ENCODE peak calls at places on chromosomes 4 and X, in ten cellular contexts. P, X, W, R, H, F, G, U, B and M are unnamed samples.

GRCh38 chr4:180060159-180060889 is 2182.9 kb upstream of the TENM3 start:
- DNase-seq in P (no peak), X (no peak), W (peak; percentile 23), R (peak; percentile 39), H (no peak), F (no peak), G (no peak), U (no peak), B (no peak), M (no peak)

GRCh38 chrX:41389311-41389888 is 55.4 kb downstream of the DDX3X start:
- DNase-seq in P (no peak), X (no peak), W (no peak), R (no peak), H (peak; percentile 58), F (no peak), G (no peak), U (peak; percentile 61), B (no peak), M (no peak)

GRCh38 chr4:3294401-3295241 is 1.8 kb downstream of the RGS12 start:
- DNase-seq in P (no peak), X (no peak), W (no peak), R (peak; percentile 3), H (no peak), F (no peak), G (no peak), U (peak; percentile 71), B (no peak), M (no peak)

GRCh38 chr4:77599378-77599777 is 6.2 kb upstream of the CXCL13 start:
- DNase-seq in P (peak; percentile 42), X (no peak), W (no peak), R (peak; percentile 40), H (peak; percentile 51), F (no peak), G (no peak), U (no peak), B (peak; percentile 42), M (peak; percentile 13)

GRCh38 chr4:160299608-160300007 is 1196.7 kb downstream of the RAPGEF2 start:
- DNase-seq in P (no peak), X (no peak), W (no peak), R (no peak), H (no peak), F (no peak), G (no peak), U (no peak), B (no peak), M (no peak)

GRCh38 chr4:27046851-27047250 is 186.2 kb downstream of the STIM2 start:
- DNase-seq in P (no peak), X (no peak), W (no peak), R (no peak), H (no peak), F (no peak), G (no peak), U (no peak), B (no peak), M (no peak)

GRCh38 chrX:47297874-47298273 is 65.1 kb downstream of the USP11 start:
- DNase-seq in P (no peak), X (no peak), W (no peak), R (no peak), H (peak; percentile 81), F (no peak), G (no peak), U (no peak), B (no peak), M (no peak)

GRCh38 chrX:23434356-23434884 is 99.8 kb downstream of the PTCHD1 start:
- DNase-seq in P (no peak), X (no peak), W (no peak), R (peak; percentile 64), H (peak; percentile 32), F (no peak), G (peak; percentile 7), U (peak; percentile 91), B (peak; percentile 2), M (peak; percentile 94)

GRCh38 chr4:189285377-189285776 is 655.3 kb upstream of the FRG1 start:
- DNase-seq in P (no peak), X (no peak), W (no peak), R (no peak), H (no peak), F (no peak), G (no peak), U (no peak), B (no peak), M (no peak)

GRCh38 chrX:20011608-20012007 is 20.7 kb upstream of the BCLAF3 start:
- DNase-seq in P (no peak), X (no peak), W (no peak), R (no peak), H (no peak), F (no peak), G (no peak), U (no peak), B (no peak), M (no peak)

GRCh38 chrX:108271397-108271787 is 166.8 kb downstream of the COL4A6 start:
- DNase-seq in P (no peak), X (no peak), W (no peak), R (peak; percentile 61), H (no peak), F (no peak), G (no peak), U (no peak), B (no peak), M (peak; percentile 3)

GRCh38 chrX:37846934-37847732 is at the start of gene DYNLT3:
- DNase-seq in P (peak; percentile 76), X (peak; percentile 74), W (peak; percentile 75), R (peak; percentile 86), H (peak; percentile 86), F (peak; percentile 76), G (no peak), U (peak; percentile 93), B (peak; percentile 70), M (peak; percentile 78)

GRCh38 chrX:47093248-47093647 is 15.0 kb downstream of the RGN start:
- DNase-seq in P (peak; percentile 13), X (no peak), W (no peak), R (no peak), H (no peak), F (no peak), G (no peak), U (no peak), B (peak; percentile 8), M (no peak)

GRCh38 chrX:119477812-119478232 is 9.6 kb downstream of the SLC25A5 start:
- DNase-seq in P (no peak), X (no peak), W (no peak), R (peak; percentile 68), H (peak; percentile 58), F (no peak), G (no peak), U (no peak), B (peak; percentile 76), M (peak; percentile 13)

GRCh38 chr4:1337376-1337831 is 9.6 kb upstream of the UVSSA start:
- DNase-seq in P (no peak), X (no peak), W (no peak), R (no peak), H (peak; percentile 71), F (peak; percentile 62), G (no peak), U (no peak), B (peak; percentile 43), M (no peak)

GRCh38 chrX:10465254-10465653 is 155.1 kb downstream of the MID1 start:
- DNase-seq in P (no peak), X (no peak), W (no peak), R (no peak), H (no peak), F (no peak), G (no peak), U (no peak), B (no peak), M (no peak)

GRCh38 chr4:74038161-74039064 is at the start of gene CXCL3:
- DNase-seq in P (peak; percentile 51), X (no peak), W (no peak), R (peak; percentile 36), H (peak; percentile 94), F (peak; percentile 32), G (no peak), U (peak; percentile 91), B (peak; percentile 76), M (peak; percentile 72)